ENCODE peak calls at places on chromosomes 12 and 14, in six cellular contexts. Y is A549, A is esophagus muscularis mucosa, H is lower lobe of right lung, Z is thyroid gland, T is fibroblast of lung. C is an unnamed sample.

GRCh38 chr14:100494645-100495044 is 92.6 kb downstream of the BEGAIN start:
- DNase-seq in Y (no peak), A (no peak), H (no peak), Z (no peak), T (no peak), C (no peak)

GRCh38 chr12:95998611-95999300 is 2.6 kb upstream of the HAL start:
- DNase-seq in Y (peak), A (no peak), H (no peak), Z (peak), T (peak), C (peak)

GRCh38 chr14:63677891-63678379 is 36.3 kb upstream of the WDR89 start:
- DNase-seq in Y (no peak), A (no peak), H (no peak), Z (no peak), T (peak), C (no peak)

GRCh38 chr14:94203473-94204210 is 29.5 kb downstream of the PPP4R4 start:
- DNase-seq in Y (no peak), A (no peak), H (no peak), Z (no peak), T (peak), C (no peak)

GRCh38 chr12:25207883-25208282 is 12.8 kb downstream of the ETFRF1 start:
- DNase-seq in Y (no peak), A (no peak), H (no peak), Z (no peak), T (no peak), C (no peak)

GRCh38 chr12:81395431-81395830 is 317.6 kb downstream of the ACSS3 start:
- DNase-seq in Y (no peak), A (no peak), H (no peak), Z (no peak), T (no peak), C (no peak)

GRCh38 chr14:93943930-93944329 is 16.8 kb downstream of the FAM181A start:
- DNase-seq in Y (no peak), A (no peak), H (no peak), Z (no peak), T (no peak), C (no peak)

GRCh38 chr14:83816755-83817154 is 1713.2 kb upstream of the FLRT2 start:
- DNase-seq in Y (no peak), A (no peak), H (no peak), Z (no peak), T (no peak), C (no peak)

GRCh38 chr12:633731-634130 is 29.5 kb downstream of the NINJ2 start:
- DNase-seq in Y (no peak), A (no peak), H (no peak), Z (no peak), T (peak), C (no peak)

GRCh38 chr12:124927325-124928094 is 13.1 kb upstream of the UBC start:
- DNase-seq in Y (peak), A (peak), H (peak), Z (peak), T (peak), C (peak)

GRCh38 chr12:122067966-122068365 is 10.6 kb upstream of the MLXIP start:
- DNase-seq in Y (no peak), A (no peak), H (no peak), Z (peak), T (peak), C (no peak)

GRCh38 chr12:124369055-124369900 is 74.4 kb downstream of the RFLNA start:
- DNase-seq in Y (no peak), A (no peak), H (peak), Z (peak), T (peak), C (no peak)

GRCh38 chr14:99568567-99569560 is 35.1 kb downstream of the CCDC85C start:
- DNase-seq in Y (no peak), A (no peak), H (no peak), Z (peak), T (peak), C (no peak)

GRCh38 chr12:3117144-3117581 is 40.0 kb downstream of the TSPAN9 start:
- DNase-seq in Y (no peak), A (no peak), H (no peak), Z (no peak), T (peak), C (no peak)

GRCh38 chr12:114512351-114512750 is 106.4 kb upstream of the TBX5 start:
- DNase-seq in Y (no peak), A (no peak), H (no peak), Z (no peak), T (no peak), C (no peak)

GRCh38 chr12:112861284-112861683 is 45.5 kb upstream of the OAS1 start:
- DNase-seq in Y (no peak), A (no peak), H (no peak), Z (no peak), T (no peak), C (no peak)

GRCh38 chr14:105419305-105420091 is at the start of gene MTA1:
- DNase-seq in Y (no peak), A (no peak), H (no peak), Z (peak), T (peak), C (no peak)

GRCh38 chr14:102499401-102500189 is 10.0 kb downstream of the ANKRD9 start:
- DNase-seq in Y (no peak), A (no peak), H (no peak), Z (peak), T (no peak), C (no peak)

GRCh38 chr12:52216807-52217206 is 16.2 kb upstream of the KRT7 start:
- DNase-seq in Y (no peak), A (no peak), H (no peak), Z (peak), T (no peak), C (no peak)

GRCh38 chr12:46549527-46550265 is 177.1 kb upstream of the SLC38A2 start:
- DNase-seq in Y (no peak), A (no peak), H (no peak), Z (no peak), T (peak), C (no peak)

DNA sequence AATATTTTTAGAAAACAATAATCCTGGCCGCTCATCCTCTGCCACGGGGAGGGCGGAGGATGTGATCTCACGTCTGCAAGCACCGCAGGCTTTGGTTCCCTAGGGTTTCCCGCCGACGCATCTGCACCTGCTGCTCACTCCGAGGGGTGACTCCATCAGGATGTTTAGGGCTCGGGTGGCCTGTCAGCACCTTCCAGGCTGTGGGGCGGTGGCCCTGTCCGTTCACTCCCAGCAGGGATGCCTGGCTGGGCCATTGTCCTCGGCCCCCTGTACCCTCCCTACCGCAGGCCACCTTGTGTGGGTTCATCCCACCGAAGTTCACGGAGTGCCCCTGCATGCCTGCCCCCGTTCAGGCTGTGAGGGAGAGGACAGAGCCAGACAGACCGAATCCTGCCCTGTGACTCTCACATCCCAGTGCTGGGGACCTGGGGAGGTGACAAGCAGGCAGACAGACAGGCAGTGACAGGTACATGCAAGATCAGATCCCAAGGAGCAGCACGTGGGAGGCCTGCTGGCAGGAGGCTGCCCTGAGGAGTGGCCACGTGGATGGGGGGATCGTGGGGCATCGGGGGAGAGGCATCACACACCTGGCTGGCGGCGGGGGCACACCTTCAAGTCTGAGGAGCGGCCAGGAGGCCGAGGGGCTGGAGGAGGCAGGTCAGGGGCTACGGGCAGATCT is 112.6 kb downstream of the ADGRD1 start:
- DNase-seq in Y (no peak), A (no peak), H (peak), Z (no peak), T (no peak), C (no peak)
- H3K27ac ChIP-seq in Y (no peak), A (no peak), H (no peak), Z (no peak), T (no peak), C (no peak)

GRCh38 chr12:54257332-54257731 is 22.6 kb downstream of the CBX5 start:
- DNase-seq in Y (no peak), A (no peak), H (no peak), Z (peak), T (no peak), C (no peak)

GRCh38 chr12:54259194-54260011 is 20.5 kb downstream of the CBX5 start:
- DNase-seq in Y (peak), A (no peak), H (peak), Z (peak), T (peak), C (peak)

GRCh38 chr12:54262403-54262925 is 17.5 kb downstream of the CBX5 start:
- DNase-seq in Y (no peak), A (no peak), H (no peak), Z (peak), T (peak), C (no peak)

GRCh38 chr12:54261817-54262402 is 18.0 kb downstream of the CBX5 start:
- DNase-seq in Y (no peak), A (no peak), H (no peak), Z (no peak), T (peak), C (no peak)

DNA sequence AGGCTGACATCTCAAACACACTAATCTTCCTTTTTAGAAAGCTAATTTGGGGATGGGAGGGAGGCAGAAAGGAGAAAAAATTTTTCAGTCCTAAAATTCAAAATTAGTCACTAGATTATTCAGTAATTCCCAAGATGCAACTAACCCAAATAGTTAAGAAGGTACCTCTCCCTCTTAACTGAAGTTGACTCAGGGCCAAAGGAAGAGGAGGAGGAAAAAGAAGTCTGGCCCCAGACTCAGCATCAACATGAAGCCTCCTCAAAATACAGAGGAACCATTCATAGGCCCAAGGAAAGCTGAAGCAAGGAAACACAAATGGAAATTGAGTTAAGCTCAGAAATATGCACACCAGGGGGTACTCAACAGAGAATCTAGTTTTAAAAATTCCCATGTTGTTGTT is 21.6 kb downstream of the CBX5 start:
- DNase-seq in Y (no peak), A (no peak), H (no peak), Z (no peak), T (peak), C (no peak)
- H3K27ac ChIP-seq in Y (peak), A (peak), H (peak), Z (peak), T (peak), C (peak)

DNA sequence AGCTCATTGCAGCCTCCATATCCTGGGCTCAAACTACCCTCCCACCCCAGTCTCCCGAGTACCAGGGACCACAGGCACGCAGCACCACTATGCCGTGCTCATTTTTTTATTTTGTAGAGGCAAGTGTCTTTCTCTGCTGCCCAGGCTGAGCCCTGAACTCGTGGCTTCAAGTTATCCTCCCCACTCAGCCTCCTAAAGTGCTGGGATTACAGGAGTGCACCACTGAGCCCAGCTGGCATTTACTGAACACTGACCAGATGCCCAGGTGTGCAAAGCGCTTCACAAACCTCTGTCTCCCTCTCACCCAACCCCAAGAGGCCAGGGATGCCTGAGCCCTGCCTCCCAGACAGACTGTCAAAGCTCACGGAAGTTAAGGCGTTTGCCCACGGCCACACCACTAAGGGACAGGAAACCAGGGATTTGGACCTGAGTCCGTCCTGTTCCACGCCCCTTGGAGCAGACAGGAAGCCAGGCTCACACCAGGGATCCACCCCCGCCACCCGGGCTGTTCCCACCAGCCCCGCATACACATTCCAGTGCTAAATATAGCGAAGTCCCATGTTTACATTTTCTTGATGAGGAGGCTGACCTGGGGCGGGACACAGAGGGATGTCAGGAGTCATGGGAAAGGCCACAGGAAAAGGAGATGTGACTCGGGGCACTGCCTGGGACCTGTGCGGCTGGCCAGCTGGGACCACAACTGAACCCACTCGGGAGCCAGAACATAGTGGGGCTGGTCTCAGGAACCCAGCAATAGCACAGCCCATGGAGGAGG is 51.2 kb downstream of the TESC start:
- DNase-seq in Y (no peak), A (no peak), H (no peak), Z (no peak), T (peak), C (no peak)
- H3K27ac ChIP-seq in Y (peak), A (peak), H (peak), Z (no peak), T (no peak), C (no peak)

GRCh38 chr12:110258466-110258865 is 22.6 kb upstream of the ATP2A2 start:
- DNase-seq in Y (no peak), A (no peak), H (no peak), Z (no peak), T (no peak), C (no peak)
- H3K27ac ChIP-seq in Y (peak), A (no peak), H (no peak), Z (no peak), T (no peak), C (no peak)

GRCh38 chr12:102959391-102959790 is 1.9 kb downstream of the ASCL1 start:
- DNase-seq in Y (no peak), A (no peak), H (no peak), Z (no peak), T (no peak), C (no peak)
- H3K27ac ChIP-seq in Y (no peak), A (no peak), H (no peak), Z (no peak), T (no peak), C (no peak)

GRCh38 chr14:68596701-68597100 is 196.2 kb downstream of the ZFP36L1 start:
- DNase-seq in Y (no peak), A (no peak), H (no peak), Z (no peak), T (no peak), C (no peak)

GRCh38 chr14:68599896-68600620 is 192.8 kb downstream of the ZFP36L1 start:
- DNase-seq in Y (no peak), A (no peak), H (no peak), Z (no peak), T (no peak), C (no peak)

GRCh38 chr14:68596211-68596610 is 196.7 kb downstream of the ZFP36L1 start:
- DNase-seq in Y (no peak), A (no peak), H (no peak), Z (no peak), T (peak), C (no peak)

GRCh38 chr14:68598621-68599447 is 194.0 kb downstream of the ZFP36L1 start:
- DNase-seq in Y (peak), A (no peak), H (peak), Z (peak), T (peak), C (no peak)

GRCh38 chr14:68598089-68598488 is 194.8 kb downstream of the ZFP36L1 start:
- DNase-seq in Y (no peak), A (no peak), H (no peak), Z (no peak), T (no peak), C (no peak)
- H3K27ac ChIP-seq in Y (peak), A (peak), H (peak), Z (peak), T (peak), C (no peak)

GRCh38 chr14:55302770-55303472 is 31.7 kb downstream of the FBXO34 start:
- DNase-seq in Y (no peak), A (no peak), H (no peak), Z (no peak), T (no peak), C (no peak)

GRCh38 chr14:55303646-55304277 is 32.5 kb downstream of the FBXO34 start:
- DNase-seq in Y (no peak), A (no peak), H (no peak), Z (no peak), T (no peak), C (no peak)

GRCh38 chr14:55298423-55298822 is 27.2 kb downstream of the FBXO34 start:
- DNase-seq in Y (no peak), A (no peak), H (peak), Z (peak), T (no peak), C (no peak)

GRCh38 chr14:55302367-55302766 is 31.1 kb downstream of the FBXO34 start:
- DNase-seq in Y (no peak), A (no peak), H (no peak), Z (no peak), T (no peak), C (no peak)

GRCh38 chr14:55301722-55302121 is 30.5 kb downstream of the FBXO34 start:
- DNase-seq in Y (no peak), A (no peak), H (no peak), Z (no peak), T (peak), C (no peak)
- H3K27ac ChIP-seq in Y (peak), A (no peak), H (no peak), Z (no peak), T (no peak), C (no peak)

DNA sequence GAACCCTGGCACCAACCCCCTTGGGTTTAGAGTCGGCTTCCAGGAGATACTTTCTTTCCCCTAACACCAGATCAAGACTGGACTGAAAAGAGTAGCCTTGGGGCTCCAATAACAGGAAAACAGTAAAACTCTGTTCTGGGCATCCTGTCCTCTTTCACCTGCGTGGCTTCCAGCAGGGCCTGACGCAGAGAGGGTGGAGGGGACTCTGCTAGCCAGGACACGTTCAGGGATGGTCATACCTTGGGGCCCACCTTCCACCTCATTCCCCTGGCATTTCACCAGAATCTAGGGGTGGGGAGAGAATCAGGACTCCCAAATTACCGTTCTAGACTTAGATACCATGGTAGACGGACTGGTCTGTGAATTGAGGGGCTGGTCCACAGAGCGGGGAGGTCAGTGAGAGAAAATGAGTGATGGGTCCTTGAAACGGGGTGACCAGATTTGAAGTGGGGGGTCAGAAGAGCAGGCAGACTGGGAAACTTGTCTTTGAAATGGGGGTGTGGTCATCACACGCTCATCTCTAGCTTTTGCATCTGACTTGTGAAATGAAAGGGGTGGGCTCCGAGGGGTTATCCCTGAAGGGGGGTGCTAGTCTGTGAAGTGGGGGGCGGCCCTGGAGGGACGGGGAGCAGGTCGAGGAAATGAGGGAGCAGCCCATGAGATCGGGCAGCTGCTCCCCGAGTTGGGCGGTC is 873 bp downstream of the PXN start:
- DNase-seq in Y (no peak), A (no peak), H (no peak), Z (peak), T (no peak), C (no peak)
- H3K27ac ChIP-seq in Y (peak), A (peak), H (peak), Z (peak), T (peak), C (no peak)

GRCh38 chr14:95504135-95505029 is 12.1 kb downstream of the SYNE3 start:
- DNase-seq in Y (no peak), A (no peak), H (no peak), Z (no peak), T (peak), C (no peak)
- H3K27ac ChIP-seq in Y (no peak), A (peak), H (no peak), Z (no peak), T (peak), C (no peak)

C was measured in iPS DF 6.9.